ENCODE peak calls at places on chromosomes 1 and 21, in eight cellular contexts. K is HuH-7, Y is 8988T, H is NCI-H146, W is hypothalamus, U is iPS DF 19.7, D is cardiac muscle cell, V is heart left ventricle. I is an unnamed sample.

GRCh38 chr1:169495050-169495740 is 9.5 kb upstream of the SLC19A2 start:
- DNase-seq in K (no peak), Y (no peak), H (no peak), W (no peak), U (no peak), D (no peak), V (no peak), I (no peak)

GRCh38 chr1:81811757-81812371 is 11.1 kb downstream of the ADGRL2 start:
- DNase-seq in K (no peak), Y (no peak), H (no peak), W (no peak), U (no peak), D (no peak), V (no peak), I (peak; percentile 9)

GRCh38 chr1:179081696-179082307 is at the start of gene TOR3A:
- DNase-seq in K (peak; percentile 89), Y (peak; percentile 94), H (peak; percentile 92), W (peak; percentile 84), U (peak; percentile 82), D (peak; percentile 95), V (peak; percentile 94), I (peak; percentile 91)

GRCh38 chr1:205444931-205445652 is 10.8 kb downstream of the BLACAT1 start:
- DNase-seq in K (no peak), Y (no peak), H (peak; percentile 84), W (no peak), U (peak; percentile 95), D (peak; percentile 43), V (no peak), I (no peak)

GRCh38 chr1:63124666-63125191 is 197.6 kb upstream of the FOXD3 start:
- DNase-seq in K (no peak), Y (no peak), H (no peak), W (no peak), U (no peak), D (no peak), V (no peak), I (peak; percentile 95)

GRCh38 chr1:19768321-19769210 is 31.1 kb downstream of the TMCO4 start:
- DNase-seq in K (no peak), Y (no peak), H (no peak), W (no peak), U (no peak), D (peak; percentile 49), V (no peak), I (peak; percentile 85)

GRCh38 chr21:34082769-34083168 is 9.4 kb downstream of the MRPS6 start:
- DNase-seq in K (no peak), Y (no peak), H (no peak), W (no peak), U (no peak), D (no peak), V (no peak), I (no peak)

GRCh38 chr1:200894712-200895447 is at the start of gene INAVA:
- DNase-seq in K (no peak), Y (no peak), H (no peak), W (no peak), U (no peak), D (no peak), V (no peak), I (no peak)

GRCh38 chr21:36310016-36310415 is 10.0 kb upstream of the MORC3 start:
- DNase-seq in K (no peak), Y (no peak), H (no peak), W (no peak), U (no peak), D (no peak), V (no peak), I (no peak)

GRCh38 chr1:209652873-209653401 is 712 bp upstream of the LAMB3 start:
- DNase-seq in K (no peak), Y (no peak), H (peak; percentile 55), W (peak; percentile 59), U (peak; percentile 73), D (peak; percentile 61), V (peak; percentile 75), I (peak; percentile 90)

GRCh38 chr1:184793967-184794366 is 39.3 kb upstream of the EDEM3 start:
- DNase-seq in K (no peak), Y (no peak), H (no peak), W (no peak), U (no peak), D (no peak), V (no peak), I (no peak)

GRCh38 chr1:21099034-21099868 is 77.4 kb downstream of the EIF4G3 start:
- DNase-seq in K (no peak), Y (no peak), H (no peak), W (no peak), U (no peak), D (no peak), V (no peak), I (no peak)

GRCh38 chr1:205430631-205431305 is 8.9 kb upstream of the LEMD1 start:
- DNase-seq in K (peak; percentile 73), Y (no peak), H (peak; percentile 26), W (peak; percentile 47), U (no peak), D (peak; percentile 68), V (peak; percentile 42), I (peak; percentile 50)

GRCh38 chr1:237492359-237492758 is 398.4 kb downstream of the ZP4 start:
- DNase-seq in K (peak; percentile 5), Y (no peak), H (no peak), W (no peak), U (peak; percentile 5), D (no peak), V (no peak), I (no peak)

GRCh38 chr1:183024352-183025337 is 1.4 kb downstream of the LAMC1 start:
- DNase-seq in K (no peak), Y (no peak), H (peak; percentile 8), W (no peak), U (no peak), D (no peak), V (no peak), I (peak; percentile 39)

GRCh38 chr1:245953876-245954660 is 553.0 kb downstream of the SMYD3 start:
- DNase-seq in K (no peak), Y (no peak), H (no peak), W (no peak), U (no peak), D (no peak), V (no peak), I (no peak)

GRCh38 chr1:37394574-37395464 is 79.6 kb upstream of the ZC3H12A start:
- DNase-seq in K (no peak), Y (peak; percentile 33), H (no peak), W (no peak), U (peak; percentile 82), D (peak; percentile 49), V (no peak), I (no peak)

GRCh38 chr1:3470650-3471355 is 16.3 kb downstream of the ARHGEF16 start:
- DNase-seq in K (no peak), Y (no peak), H (no peak), W (no peak), U (no peak), D (no peak), V (no peak), I (no peak)

GRCh38 chr1:174746024-174746808 is 253.5 kb upstream of the CACYBP start:
- DNase-seq in K (no peak), Y (no peak), H (no peak), W (no peak), U (no peak), D (no peak), V (no peak), I (no peak)

GRCh38 chr1:65812065-65812464 is 19.4 kb downstream of the PDE4B start:
- DNase-seq in K (no peak), Y (no peak), H (no peak), W (no peak), U (no peak), D (no peak), V (peak; percentile 32), I (peak; percentile 90)

GRCh38 chr1:100767176-100767876 is 47.8 kb downstream of the VCAM1 start:
- DNase-seq in K (no peak), Y (no peak), H (no peak), W (no peak), U (no peak), D (no peak), V (no peak), I (peak; percentile 32)

GRCh38 chr1:116754203-116754977 is at the start of gene CD2:
- DNase-seq in K (no peak), Y (no peak), H (no peak), W (no peak), U (no peak), D (no peak), V (no peak), I (no peak)

GRCh38 chr1:83882906-83883305 is 116.0 kb downstream of the TTLL7 start:
- DNase-seq in K (peak; percentile 18), Y (no peak), H (peak; percentile 73), W (no peak), U (no peak), D (no peak), V (no peak), I (peak; percentile 58)

GRCh38 chr1:200231787-200232222 is 178.0 kb downstream of the ZNF281 start:
- DNase-seq in K (no peak), Y (no peak), H (no peak), W (no peak), U (no peak), D (no peak), V (no peak), I (peak; percentile 35)

GRCh38 chr1:19439464-19440171 is 45.7 kb downstream of the CAPZB start:
- DNase-seq in K (no peak), Y (no peak), H (no peak), W (no peak), U (no peak), D (peak; percentile 24), V (no peak), I (no peak)

GRCh38 chr1:7580923-7581753 is 190.0 kb upstream of the VAMP3 start:
- DNase-seq in K (no peak), Y (no peak), H (no peak), W (no peak), U (no peak), D (no peak), V (no peak), I (no peak)

GRCh38 chr1:82269466-82269865 is 468.7 kb downstream of the ADGRL2 start:
- DNase-seq in K (no peak), Y (no peak), H (no peak), W (no peak), U (no peak), D (no peak), V (no peak), I (peak; percentile 33)

GRCh38 chr1:185074307-185074706 is 28.9 kb downstream of the RNF2 start:
- DNase-seq in K (no peak), Y (no peak), H (no peak), W (no peak), U (peak; percentile 30), D (no peak), V (no peak), I (peak; percentile 47)

GRCh38 chr1:176501596-176501995 is 38.6 kb downstream of the PAPPA2 start:
- DNase-seq in K (no peak), Y (no peak), H (no peak), W (no peak), U (no peak), D (no peak), V (no peak), I (no peak)